ENCODE peak calls at places on chromosome 22, in six cellular contexts. One of them, this sample, is unnamed.

GRCh38 chr22:20503816-20504215 is 3.6 kb upstream of the MED15 start:
- DNase-seq in PC-3: peak; percentile 55
- DNase-seq in HCT116: no peak
- DNase-seq in MM.1S: no peak
- DNase-seq in OCI-LY7: no peak
- DNase-seq in GM23338: no peak
- DNase-seq in this sample: no peak

GRCh38 chr22:50274311-50274710 is 4.1 kb upstream of the MAPK11 start:
- DNase-seq in PC-3: peak; percentile 58
- DNase-seq in HCT116: no peak
- DNase-seq in MM.1S: peak; percentile 65
- DNase-seq in OCI-LY7: peak; percentile 80
- DNase-seq in GM23338: peak; percentile 60
- DNase-seq in this sample: peak; percentile 79

GRCh38 chr22:30627480-30627879 is 8.1 kb upstream of the SLC35E4 start:
- DNase-seq in PC-3: no peak
- DNase-seq in HCT116: no peak
- DNase-seq in MM.1S: no peak
- DNase-seq in OCI-LY7: no peak
- DNase-seq in GM23338: no peak
- DNase-seq in this sample: no peak

GRCh38 chr22:47189056-47189916 is 426.8 kb downstream of the TBC1D22A start:
- DNase-seq in PC-3: no peak
- DNase-seq in HCT116: no peak
- DNase-seq in MM.1S: no peak
- DNase-seq in OCI-LY7: no peak
- DNase-seq in GM23338: no peak
- DNase-seq in this sample: no peak

GRCh38 chr22:25235547-25236290 is 16.3 kb downstream of the CRYBB2 start:
- DNase-seq in PC-3: peak; percentile 80
- DNase-seq in HCT116: peak; percentile 84
- DNase-seq in MM.1S: peak; percentile 87
- DNase-seq in OCI-LY7: peak; percentile 79
- DNase-seq in GM23338: peak; percentile 95
- DNase-seq in this sample: peak; percentile 90

GRCh38 chr22:30763815-30764686 is 69.4 kb downstream of the OSBP2 start:
- DNase-seq in PC-3: peak; percentile 85
- DNase-seq in HCT116: peak; percentile 59
- DNase-seq in MM.1S: peak; percentile 59
- DNase-seq in OCI-LY7: peak; percentile 64
- DNase-seq in GM23338: peak; percentile 92
- DNase-seq in this sample: peak; percentile 88

GRCh38 chr22:41576877-41577276 is 12.8 kb downstream of the PMM1 start:
- DNase-seq in PC-3: peak; percentile 56
- DNase-seq in HCT116: peak; percentile 35
- DNase-seq in MM.1S: no peak
- DNase-seq in OCI-LY7: peak; percentile 64
- DNase-seq in GM23338: peak; percentile 95
- DNase-seq in this sample: peak; percentile 74

GRCh38 chr22:20095521-20095920 is 15.5 kb downstream of the DGCR8 start:
- DNase-seq in PC-3: no peak
- DNase-seq in HCT116: no peak
- DNase-seq in MM.1S: no peak
- DNase-seq in OCI-LY7: no peak
- DNase-seq in GM23338: no peak
- DNase-seq in this sample: no peak

GRCh38 chr22:30538280-30538679 is 8.3 kb downstream of the SEC14L6 start:
- DNase-seq in PC-3: peak; percentile 1
- DNase-seq in HCT116: no peak
- DNase-seq in MM.1S: no peak
- DNase-seq in OCI-LY7: no peak
- DNase-seq in GM23338: no peak
- DNase-seq in this sample: no peak

GRCh38 chr22:36532466-36532865 is 3.5 kb upstream of the EIF3D start:
- DNase-seq in PC-3: no peak
- DNase-seq in HCT116: no peak
- DNase-seq in MM.1S: no peak
- DNase-seq in OCI-LY7: no peak
- DNase-seq in GM23338: no peak
- DNase-seq in this sample: no peak

GRCh38 chr22:49521787-49522224 is 305.9 kb downstream of the BRD1 start:
- DNase-seq in PC-3: no peak
- DNase-seq in HCT116: no peak
- DNase-seq in MM.1S: no peak
- DNase-seq in OCI-LY7: no peak
- DNase-seq in GM23338: no peak
- DNase-seq in this sample: no peak

GRCh38 chr22:30262917-30263741 is 3.5 kb downstream of the OSM start:
- DNase-seq in PC-3: peak; percentile 72
- DNase-seq in HCT116: no peak
- DNase-seq in MM.1S: peak; percentile 64
- DNase-seq in OCI-LY7: peak; percentile 80
- DNase-seq in GM23338: peak; percentile 95
- DNase-seq in this sample: peak; percentile 83

GRCh38 chr22:17235861-17236260 is 16.6 kb upstream of the ADA2 start:
- DNase-seq in PC-3: no peak
- DNase-seq in HCT116: no peak
- DNase-seq in MM.1S: no peak
- DNase-seq in OCI-LY7: no peak
- DNase-seq in GM23338: no peak
- DNase-seq in this sample: no peak

GRCh38 chr22:49155809-49156580 is 671.7 kb downstream of the BRD1 start:
- DNase-seq in PC-3: no peak
- DNase-seq in HCT116: no peak
- DNase-seq in MM.1S: no peak
- DNase-seq in OCI-LY7: no peak
- DNase-seq in GM23338: no peak
- DNase-seq in this sample: no peak

DNA sequence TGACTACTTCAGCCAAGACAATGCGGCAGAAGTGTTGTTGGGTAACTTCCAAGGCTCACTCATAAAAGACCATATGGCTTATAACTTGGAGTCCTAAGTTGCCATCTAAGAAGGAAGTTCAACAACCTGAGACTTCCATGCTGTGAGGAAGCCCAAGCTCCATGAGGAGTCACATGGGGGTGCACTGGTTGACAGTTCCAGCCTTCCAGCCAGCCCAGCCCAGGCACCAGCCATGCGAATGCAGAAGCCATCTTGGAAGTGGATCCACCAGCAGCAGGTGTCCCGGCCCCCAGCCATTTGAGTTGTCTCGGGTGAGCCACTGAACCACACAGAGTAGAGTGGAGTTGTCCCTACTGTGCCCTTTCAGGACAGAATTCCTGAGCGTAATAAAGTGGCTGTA is 32.8 kb upstream of the WNT7B start:
- DNase-seq in PC-3: no peak
- DNase-seq in HCT116: no peak
- DNase-seq in MM.1S: peak; percentile 2
- DNase-seq in OCI-LY7: no peak
- DNase-seq in GM23338: no peak
- DNase-seq in this sample: no peak
- H3K4me1 ChIP-seq in PC-3: peaks cover 55% of the 10 kb centered on the region
- H3K4me1 ChIP-seq in HCT116: peaks cover 49% of the 10 kb centered on the region
- H3K4me1 ChIP-seq in MM.1S: peaks cover 8% of the 10 kb centered on the region
- H3K4me1 ChIP-seq in OCI-LY7: peaks cover 27% of the 10 kb centered on the region
- H3K4me1 ChIP-seq in GM23338: peaks cover 3% of the 10 kb centered on the region
- H3K4me1 ChIP-seq in this sample: peaks cover 35% of the 10 kb centered on the region

GRCh38 chr22:32617271-32617670 is 142.7 kb downstream of the FBXO7 start:
- DNase-seq in PC-3: no peak
- DNase-seq in HCT116: no peak
- DNase-seq in MM.1S: no peak
- DNase-seq in OCI-LY7: no peak
- DNase-seq in GM23338: no peak
- DNase-seq in this sample: peak; percentile 32

GRCh38 chr22:32619614-32620426 is 145.2 kb downstream of the FBXO7 start:
- DNase-seq in PC-3: peak; percentile 2
- DNase-seq in HCT116: no peak
- DNase-seq in MM.1S: no peak
- DNase-seq in OCI-LY7: no peak
- DNase-seq in GM23338: no peak
- DNase-seq in this sample: no peak

GRCh38 chr22:32615874-32616564 is 141.4 kb downstream of the FBXO7 start:
- DNase-seq in PC-3: no peak
- DNase-seq in HCT116: no peak
- DNase-seq in MM.1S: no peak
- DNase-seq in OCI-LY7: no peak
- DNase-seq in GM23338: peak; percentile 59
- DNase-seq in this sample: peak; percentile 44

GRCh38 chr22:32618461-32619140 is 144.0 kb downstream of the FBXO7 start:
- DNase-seq in PC-3: no peak
- DNase-seq in HCT116: no peak
- DNase-seq in MM.1S: no peak
- DNase-seq in OCI-LY7: no peak
- DNase-seq in GM23338: no peak
- DNase-seq in this sample: no peak

DNA sequence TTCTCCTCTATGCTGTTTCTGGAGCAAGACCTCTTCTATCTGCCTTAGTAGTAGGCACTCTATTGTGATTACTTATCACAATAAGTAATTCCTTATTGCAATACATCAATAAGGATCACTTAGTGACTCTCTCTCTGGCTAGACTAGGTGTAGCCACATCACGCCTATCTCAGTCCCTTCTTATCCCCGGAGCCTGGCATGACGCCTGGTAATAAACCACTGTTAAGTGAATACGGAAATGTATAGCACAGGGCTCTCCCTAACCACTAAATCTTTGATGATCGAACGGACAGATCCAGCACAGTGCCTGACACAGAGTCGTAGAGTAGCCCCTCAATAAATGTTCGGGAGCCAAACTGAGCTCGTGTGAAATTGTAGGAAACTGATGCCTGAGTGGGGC is 143.3 kb downstream of the FBXO7 start:
- DNase-seq in PC-3: no peak
- DNase-seq in HCT116: no peak
- DNase-seq in MM.1S: no peak
- DNase-seq in OCI-LY7: no peak
- DNase-seq in GM23338: no peak
- DNase-seq in this sample: peak; percentile 15
- TF ChIP-seq EZH2phosphoT487 in PC-3: no peak
- TF ChIP-seq EZH2phosphoT487 in HCT116: no peak
- TF ChIP-seq EZH2phosphoT487 in MM.1S: no peak
- TF ChIP-seq EZH2phosphoT487 in OCI-LY7: no peak
- TF ChIP-seq EZH2phosphoT487 in GM23338: no peak
- TF ChIP-seq EZH2phosphoT487 in this sample: no peak

GRCh38 chr22:37784829-37785495 is 22.8 kb upstream of the GCAT start:
- DNase-seq in PC-3: peak; percentile 66
- DNase-seq in HCT116: peak; percentile 74
- DNase-seq in MM.1S: no peak
- DNase-seq in OCI-LY7: no peak
- DNase-seq in GM23338: no peak
- DNase-seq in this sample: peak; percentile 73

GRCh38 chr22:37777122-37777687 is 30.5 kb upstream of the GCAT start:
- DNase-seq in PC-3: peak; percentile 96
- DNase-seq in HCT116: peak; percentile 84
- DNase-seq in MM.1S: peak; percentile 66
- DNase-seq in OCI-LY7: peak; percentile 47
- DNase-seq in GM23338: peak; percentile 35
- DNase-seq in this sample: peak; percentile 62

GRCh38 chr22:37778370-37779009 is 29.2 kb upstream of the GCAT start:
- DNase-seq in PC-3: no peak
- DNase-seq in HCT116: no peak
- DNase-seq in MM.1S: no peak
- DNase-seq in OCI-LY7: no peak
- DNase-seq in GM23338: no peak
- DNase-seq in this sample: no peak

GRCh38 chr22:37782340-37783168 is 25.2 kb upstream of the GCAT start:
- DNase-seq in PC-3: peak; percentile 94
- DNase-seq in HCT116: peak; percentile 97
- DNase-seq in MM.1S: no peak
- DNase-seq in OCI-LY7: no peak
- DNase-seq in GM23338: no peak
- DNase-seq in this sample: no peak

DNA sequence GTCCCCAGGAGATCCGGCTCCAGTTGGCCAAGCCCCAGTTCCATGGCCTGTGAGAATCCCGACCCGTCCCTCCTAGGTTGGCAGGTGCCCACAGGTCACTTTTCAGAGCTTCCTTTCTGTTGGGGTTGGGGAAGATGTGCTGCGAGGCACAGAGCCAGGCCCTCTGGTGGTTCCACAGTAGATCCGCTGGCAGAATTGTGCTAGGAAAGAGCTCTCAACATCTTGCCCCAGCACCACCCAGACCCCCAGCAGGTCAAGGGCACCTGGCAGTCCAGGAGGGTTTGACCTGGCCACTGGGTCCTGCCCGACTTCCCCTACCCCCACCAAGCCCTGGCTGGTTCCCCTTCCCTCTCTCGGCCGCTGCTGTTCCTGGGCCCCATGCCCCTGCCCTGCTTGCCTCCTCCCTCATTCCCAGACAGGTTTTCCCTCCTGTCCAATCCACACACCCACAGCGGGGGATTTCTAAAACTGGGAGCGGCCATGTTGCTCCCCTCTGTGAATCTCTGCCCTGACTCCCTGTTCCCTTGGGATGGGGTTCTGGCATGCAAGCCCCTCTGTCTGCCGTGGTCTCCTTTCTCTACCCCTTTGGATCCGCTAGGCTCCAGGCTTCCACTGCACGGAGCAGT is 26.2 kb upstream of the GCAT start:
- DNase-seq in PC-3: peak; percentile 52
- DNase-seq in HCT116: no peak
- DNase-seq in MM.1S: no peak
- DNase-seq in OCI-LY7: peak; percentile 19
- DNase-seq in GM23338: peak; percentile 66
- DNase-seq in this sample: no peak
- TF ChIP-seq CTCF in PC-3: peak; percentile 51
- TF ChIP-seq CTCF in HCT116: no peak
- TF ChIP-seq CTCF in MM.1S: no peak
- TF ChIP-seq CTCF in OCI-LY7: peak; percentile 43
- TF ChIP-seq CTCF in GM23338: peak; percentile 50
- TF ChIP-seq CTCF in this sample: peak; percentile 11

DNA sequence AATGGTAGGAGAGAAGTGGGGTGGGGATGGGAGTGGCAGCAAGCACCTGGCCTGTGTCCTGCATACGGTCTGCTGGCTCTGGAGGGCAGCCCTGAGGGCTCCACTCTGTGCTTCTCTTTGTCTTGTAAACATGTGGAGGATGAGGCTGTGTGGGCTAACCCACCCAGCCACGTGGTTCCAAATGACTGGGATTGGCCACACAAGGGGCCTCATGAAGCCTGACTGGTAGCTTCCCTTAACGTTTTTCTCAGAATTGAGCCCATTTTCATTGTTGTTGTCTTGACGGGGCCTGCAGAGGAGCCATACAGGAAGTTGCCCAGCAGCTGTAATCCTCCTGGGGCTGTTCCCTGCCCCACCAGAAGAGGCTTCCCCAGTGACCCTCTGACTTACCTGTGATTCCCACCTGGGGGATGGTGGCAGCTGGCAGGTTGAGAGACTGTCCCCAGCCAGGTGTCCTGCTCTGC is 18.0 kb downstream of the DERL3 start:
- DNase-seq in PC-3: no peak
- DNase-seq in HCT116: no peak
- DNase-seq in MM.1S: no peak
- DNase-seq in OCI-LY7: peak; percentile 59
- DNase-seq in GM23338: no peak
- DNase-seq in this sample: no peak
- H3K4me1 ChIP-seq in PC-3: no peaks in the 10 kb centered on the region
- H3K4me1 ChIP-seq in HCT116: no peaks in the 10 kb centered on the region
- H3K4me1 ChIP-seq in MM.1S: peaks cover 4% of the 10 kb centered on the region
- H3K4me1 ChIP-seq in OCI-LY7: peaks cover 26% of the 10 kb centered on the region
- H3K4me1 ChIP-seq in GM23338: no peaks in the 10 kb centered on the region
- H3K4me1 ChIP-seq in this sample: no peaks in the 10 kb centered on the region

GRCh38 chr22:26486394-26486793 is 2.7 kb downstream of the SRRD start:
- DNase-seq in PC-3: no peak
- DNase-seq in HCT116: no peak
- DNase-seq in MM.1S: no peak
- DNase-seq in OCI-LY7: no peak
- DNase-seq in GM23338: no peak
- DNase-seq in this sample: no peak
- TF ChIP-seq EZH2phosphoT487 in PC-3: no peak
- TF ChIP-seq EZH2phosphoT487 in HCT116: no peak
- TF ChIP-seq EZH2phosphoT487 in MM.1S: no peak
- TF ChIP-seq EZH2phosphoT487 in OCI-LY7: no peak
- TF ChIP-seq EZH2phosphoT487 in GM23338: no peak
- TF ChIP-seq EZH2phosphoT487 in this sample: no peak

GRCh38 chr22:39232806-39233735 is 11.7 kb downstream of the PDGFB start:
- DNase-seq in PC-3: no peak
- DNase-seq in HCT116: no peak
- DNase-seq in MM.1S: no peak
- DNase-seq in OCI-LY7: no peak
- DNase-seq in GM23338: no peak
- DNase-seq in this sample: no peak
- TF ChIP-seq CTCF in PC-3: no peak
- TF ChIP-seq CTCF in HCT116: no peak
- TF ChIP-seq CTCF in MM.1S: no peak
- TF ChIP-seq CTCF in OCI-LY7: no peak
- TF ChIP-seq CTCF in GM23338: no peak
- TF ChIP-seq CTCF in this sample: no peak

This sample was measured in hepatocyte.